ENCODE peak calls at places on chromosome 9, in six cellular contexts. Q, Y, G, F, J and A are unnamed samples.

GRCh38 chr9:134972140-134972539 is 54.4 kb upstream of the FCN1 start:
- DNase-seq in Q (no peak), Y (no peak), F (no peak), J (no peak), G (no peak), A (no peak)

GRCh38 chr9:126499911-126500599 is 113.7 kb upstream of the LMX1B start:
- DNase-seq in G (no peak), F (no peak), Q (no peak), Y (no peak), J (no peak), A (no peak)

GRCh38 chr9:131399972-131400371 is 6.1 kb downstream of the PRRC2B start:
- DNase-seq in G (no peak), J (no peak), F (no peak), Y (no peak), Q (no peak), A (no peak)

GRCh38 chr9:99054581-99054980 is 50.3 kb upstream of the TGFBR1 start:
- DNase-seq in J (no peak), G (no peak), Q (no peak), F (no peak), Y (no peak), A (peak)

GRCh38 chr9:14231196-14231990 is 82.5 kb downstream of the NFIB start:
- DNase-seq in F (no peak), Y (peak), G (no peak), J (no peak), Q (no peak), A (no peak)

GRCh38 chr9:119963258-119963797 is 594.1 kb upstream of the BRINP1 start:
- DNase-seq in F (no peak), G (no peak), J (no peak), Q (no peak), Y (no peak), A (peak)

GRCh38 chr9:106467113-106467846 is 395.7 kb upstream of the ZNF462 start:
- DNase-seq in Y (no peak), J (no peak), F (no peak), Q (no peak), G (no peak), A (peak)

GRCh38 chr9:95756101-95756500 is 119.4 kb upstream of the ERCC6L2 start:
- DNase-seq in F (no peak), G (no peak), J (no peak), Q (no peak), Y (no peak), A (no peak)

GRCh38 chr9:123686849-123687233 is 243.1 kb downstream of the DENND1A start:
- DNase-seq in J (no peak), Q (no peak), Y (no peak), G (no peak), F (no peak), A (no peak)

GRCh38 chr9:127930298-127931091 is at the start of gene PIP5KL1:
- DNase-seq in Q (peak), J (no peak), G (peak), F (peak), Y (peak), A (peak)

GRCh38 chr9:129280236-129281231 is 102.5 kb upstream of the IER5L start:
- DNase-seq in Y (no peak), G (no peak), J (no peak), Q (no peak), F (no peak), A (no peak)

GRCh38 chr9:8287970-8288369 is 488.4 kb upstream of the DMAC1 start:
- DNase-seq in J (no peak), F (no peak), Y (no peak), Q (no peak), G (no peak), A (no peak)

GRCh38 chr9:5870020-5870339 is 20.7 kb upstream of the MLANA start:
- DNase-seq in Y (no peak), J (no peak), G (no peak), F (no peak), Q (no peak), A (no peak)

GRCh38 chr9:134329886-134330285 is 3.6 kb downstream of the RXRA start:
- DNase-seq in G (no peak), Q (no peak), Y (no peak), F (no peak), J (no peak), A (no peak)

GRCh38 chr9:112048924-112049785 is 125.9 kb downstream of the SUSD1 start:
- DNase-seq in Q (no peak), F (no peak), Y (no peak), G (no peak), J (no peak), A (peak)

GRCh38 chr9:90838098-90838497 is 36.5 kb downstream of the SYK start:
- DNase-seq in G (no peak), F (no peak), J (no peak), Y (no peak), Q (no peak), A (no peak)

GRCh38 chr9:83062653-83063527 is at the start of gene RASEF:
- DNase-seq in J (no peak), Q (no peak), Y (peak), G (no peak), F (no peak), A (no peak)

GRCh38 chr9:89387970-89388867 is 69.9 kb downstream of the SECISBP2 start:
- DNase-seq in G (no peak), Q (no peak), Y (no peak), F (no peak), J (no peak), A (peak)

GRCh38 chr9:11269036-11269435 is 656.2 kb upstream of the PTPRD start:
- DNase-seq in F (no peak), J (no peak), Q (no peak), Y (no peak), G (no peak), A (peak)

GRCh38 chr9:94584555-94584954 is 9.1 kb downstream of the FBP2 start:
- DNase-seq in Q (no peak), J (no peak), Y (no peak), F (peak), G (no peak), A (no peak)

GRCh38 chr9:89659473-89660256 is 54.9 kb downstream of the GADD45G start:
- DNase-seq in J (no peak), Q (no peak), G (no peak), Y (no peak), F (no peak), A (no peak)

GRCh38 chr9:20066120-20066519 is 277.3 kb upstream of the SLC24A2 start:
- DNase-seq in Y (no peak), F (no peak), Q (no peak), G (no peak), J (no peak), A (no peak)

GRCh38 chr9:92706218-92706940 is 36.4 kb upstream of the IPPK start:
- DNase-seq in Y (no peak), Q (no peak), F (peak), J (peak), G (no peak), A (peak)

GRCh38 chr9:114516913-114517312 is 11.6 kb upstream of the WHRN start:
- DNase-seq in J (no peak), Y (no peak), Q (no peak), G (no peak), F (peak), A (peak)

GRCh38 chr9:126673689-126674364 is 60.1 kb downstream of the LMX1B start:
- DNase-seq in F (no peak), Q (no peak), Y (peak), J (no peak), G (no peak), A (peak)

GRCh38 chr9:7315746-7316457 is 483.7 kb downstream of the DMAC1 start:
- DNase-seq in G (no peak), J (no peak), F (no peak), Y (no peak), Q (no peak), A (peak)

GRCh38 chr9:30713279-30713678 is 1671.2 kb upstream of the ACO1 start:
- DNase-seq in Q (no peak), J (no peak), G (no peak), F (no peak), Y (no peak), A (no peak)

GRCh38 chr9:88905506-88905905 is 85.8 kb upstream of the S1PR3 start:
- DNase-seq in F (no peak), G (no peak), Y (no peak), Q (no peak), J (no peak), A (peak)

GRCh38 chr9:114174876-114175771 is 19.8 kb downstream of the COL27A1 start:
- DNase-seq in F (no peak), Y (no peak), J (no peak), G (no peak), Q (no peak), A (peak)

GRCh38 chr9:26723486-26723885 is 169.1 kb downstream of the CAAP1 start:
- DNase-seq in G (no peak), Q (no peak), J (no peak), F (peak), Y (no peak), A (no peak)

GRCh38 chr9:84266087-84266561 is 74.4 kb downstream of the SLC28A3 start:
- DNase-seq in F (peak), J (no peak), G (no peak), Q (no peak), Y (peak), A (no peak)

GRCh38 chr9:76456202-76456926 is 2.6 kb upstream of the GCNT1 start:
- DNase-seq in G (no peak), Q (no peak), Y (peak), F (peak), J (no peak), A (peak)

GRCh38 chr9:20191239-20191840 is 402.5 kb upstream of the SLC24A2 start:
- DNase-seq in F (no peak), G (no peak), J (no peak), Y (no peak), Q (no peak), A (no peak)

GRCh38 chr9:34457266-34458012 is 931 bp downstream of the FAM219A start:
- DNase-seq in G (no peak), F (peak), J (no peak), Y (peak), Q (no peak), A (peak)

GRCh38 chr9:16869961-16870605 is 387 bp downstream of the BNC2 start:
- DNase-seq in G (no peak), Y (no peak), J (no peak), F (no peak), Q (no peak), A (no peak)

GRCh38 chr9:137370865-137371520 is 52.0 kb downstream of the EXD3 start:
- DNase-seq in J (no peak), G (no peak), F (peak), Y (no peak), Q (no peak), A (peak)

GRCh38 chr9:33159760-33160127 is 7.4 kb downstream of the B4GALT1 start:
- DNase-seq in G (no peak), Y (no peak), J (no peak), F (peak), Q (no peak), A (peak)

GRCh38 chr9:96113045-96113444 is 188.9 kb downstream of the HSD17B3 start:
- DNase-seq in F (no peak), J (no peak), Q (no peak), G (no peak), Y (no peak), A (no peak)